ENCODE peak calls at places on chromosomes 3 and 15, in four cellular contexts. F, K, U and B are unnamed samples.

GRCh38 chr3:162956711-162957110 is 1460.1 kb downstream of the OTOL1 start:
- DNase-seq in K (no peak), F (no peak), U (no peak), B (no peak)

GRCh38 chr15:65863106-65863505 is 6.2 kb upstream of the RAB11A start:
- DNase-seq in U (no peak), K (no peak), F (no peak), B (no peak)

GRCh38 chr15:58932791-58933310 is 628 bp downstream of the SLTM start:
- DNase-seq in U (no peak), F (no peak), K (peak), B (no peak)

GRCh38 chr3:53243785-53244184 is 12.0 kb downstream of the TKT start:
- DNase-seq in K (no peak), U (no peak), F (no peak), B (no peak)

GRCh38 chr3:10023587-10024310 is 2.5 kb upstream of the FANCD2 start:
- DNase-seq in K (no peak), U (no peak), F (no peak), B (no peak)

GRCh38 chr3:172258616-172259015 is 189.6 kb downstream of the GHSR start:
- DNase-seq in F (no peak), K (no peak), U (no peak), B (no peak)

GRCh38 chr15:97993310-97993738 is 32.8 kb downstream of the ARRDC4 start:
- DNase-seq in K (no peak), F (no peak), U (no peak), B (no peak)

GRCh38 chr3:172260381-172260780 is 187.9 kb downstream of the GHSR start:
- DNase-seq in F (no peak), K (no peak), U (no peak), B (no peak)

GRCh38 chr15:69468241-69469121 is 15.9 kb downstream of the RPLP1 start:
- DNase-seq in U (no peak), K (no peak), F (no peak), B (peak)

GRCh38 chr3:141939759-141940158 is 63.3 kb downstream of the ATP1B3 start:
- DNase-seq in U (no peak), F (no peak), K (no peak), B (no peak)

GRCh38 chr3:42490243-42490642 is 12.2 kb upstream of the VIPR1 start:
- DNase-seq in K (peak), F (no peak), U (no peak), B (no peak)

GRCh38 chr3:59256233-59256632 is 206.4 kb upstream of the CFAP20DC start:
- DNase-seq in U (no peak), F (no peak), K (no peak), B (no peak)

GRCh38 chr3:176395269-176395668 is 802.0 kb downstream of the TBL1XR1 start:
- DNase-seq in U (no peak), F (no peak), K (no peak), B (no peak)

GRCh38 chr3:4898454-4899313 is 80.6 kb upstream of the BHLHE40 start:
- DNase-seq in U (no peak), F (no peak), K (no peak), B (no peak)

GRCh38 chr3:94225176-94225742 is 162.4 kb downstream of the NSUN3 start:
- DNase-seq in F (no peak), K (no peak), U (no peak), B (no peak)

GRCh38 chr15:77034620-77035467 is 36.1 kb downstream of the TSPAN3 start:
- DNase-seq in U (peak), F (no peak), K (peak), B (no peak)

GRCh38 chr15:25731411-25731810 is 131.7 kb downstream of the ATP10A start:
- DNase-seq in K (no peak), F (no peak), U (no peak), B (no peak)

GRCh38 chr3:25573386-25574171 is 91.1 kb downstream of the TOP2B start:
- DNase-seq in U (no peak), K (no peak), F (no peak), B (no peak)

GRCh38 chr15:32096867-32097266 is 66.6 kb downstream of the CHRNA7 start:
- DNase-seq in U (no peak), F (peak), K (peak), B (no peak)

GRCh38 chr3:29514912-29515311 is 234.0 kb downstream of the RBMS3 start:
- DNase-seq in F (no peak), U (no peak), K (no peak), B (no peak)